ENCODE peak calls at places on chromosomes 11 and 22, in four cellular contexts. X is HCT116, M is K562, B is HepG2. F is an unnamed sample. For H3K9me3, the result is how much of the 10 kb centered on the place peaks cover.

GRCh38 chr11:17979770-17980371 is 33.0 kb downstream of the SERGEF start:
- DNase-seq in X (no peak), M (peak), B (peak), F (peak)

GRCh38 chr11:1487851-1488574 is 1.4 kb upstream of the MOB2 start:
- DNase-seq in X (no peak), M (no peak), B (no peak), F (no peak)

GRCh38 chr11:94922675-94923347 is 50.5 kb downstream of the CWC15 start:
- DNase-seq in X (no peak), M (peak), B (no peak), F (no peak)

GRCh38 chr11:75533843-75534242 is 8.1 kb upstream of the GDPD5 start:
- DNase-seq in X (no peak), M (no peak), B (no peak), F (no peak)

GRCh38 chr22:17113600-17113999 is 7.6 kb downstream of the TMEM121B start:
- DNase-seq in X (no peak), M (no peak), B (no peak), F (no peak)

GRCh38 chr11:87301785-87302540 is 264.2 kb downstream of the TMEM135 start:
- DNase-seq in X (no peak), M (no peak), B (no peak), F (no peak)

GRCh38 chr11:66856496-66857233 is at the start of gene LRFN4:
- DNase-seq in X (no peak), M (peak), B (no peak), F (no peak)

GRCh38 chr11:31720225-31720624 is 90.9 kb downstream of the PAX6 start:
- DNase-seq in X (no peak), M (no peak), B (no peak), F (no peak)

GRCh38 chr22:38271927-38272372 is 860 bp downstream of the TMEM184B start:
- DNase-seq in X (no peak), M (no peak), B (no peak), F (no peak)

GRCh38 chr11:61065955-61066638 is 36.2 kb upstream of the CD5 start:
- DNase-seq in X (no peak), M (no peak), B (no peak), F (no peak)

GRCh38 chr11:126969865-126970479 is 30.6 kb downstream of the KIRREL3 start:
- DNase-seq in X (no peak), M (peak), B (no peak), F (peak)

GRCh38 chr11:12725863-12726666 is 51.8 kb downstream of the TEAD1 start:
- DNase-seq in X (peak), M (peak), B (no peak), F (no peak)

GRCh38 chr11:76622481-76623094 is 48.0 kb downstream of the LRRC32 start:
- DNase-seq in X (no peak), M (no peak), B (no peak), F (no peak)

GRCh38 chr11:9774591-9775392 is 110.9 kb downstream of the SWAP70 start:
- DNase-seq in X (no peak), M (no peak), B (no peak), F (no peak)

GRCh38 chr11:59556115-59556882 is 45.0 kb downstream of the OR4D9 start:
- DNase-seq in X (peak), M (peak), B (peak), F (no peak)

GRCh38 chr11:62400760-62401159 is 18.1 kb upstream of the SCGB1A1 start:
- DNase-seq in X (no peak), M (peak), B (no peak), F (no peak)

GRCh38 chr22:29167032-29167911 is 38.4 kb upstream of the EMID1 start:
- DNase-seq in X (no peak), M (no peak), B (no peak), F (no peak)

GRCh38 chr11:12930850-12931249 is 78.3 kb upstream of the RASSF10 start:
- DNase-seq in X (no peak), M (no peak), B (peak), F (no peak)

GRCh38 chr11:61173456-61173855 is 12.2 kb upstream of the VPS37C start:
- DNase-seq in X (no peak), M (peak), B (peak), F (no peak)

GRCh38 chr22:39960791-39961746 is 872 bp downstream of the TMA7B start:
- DNase-seq in X (no peak), M (peak), B (no peak), F (no peak)

GRCh38 chr11:114553642-114554041 is 6.0 kb downstream of the NXPE1 start:
- DNase-seq in X (no peak), M (no peak), B (no peak), F (no peak)

GRCh38 chr11:8321876-8322275 is 58.2 kb upstream of the LMO1 start:
- DNase-seq in X (no peak), M (no peak), B (no peak), F (no peak)

GRCh38 chr11:69274531-69275016 is 19.4 kb upstream of the MYEOV start:
- DNase-seq in X (no peak), M (no peak), B (no peak), F (no peak)

GRCh38 chr22:22210375-22210774 is 34.2 kb upstream of the VPREB1 start:
- DNase-seq in X (peak), M (no peak), B (no peak), F (peak)

GRCh38 chr11:34349882-34350281 is 7.9 kb downstream of the ABTB2 start:
- DNase-seq in X (no peak), M (no peak), B (no peak), F (no peak)

GRCh38 chr11:97993565-97993964 is 1027.2 kb upstream of the CNTN5 start:
- DNase-seq in X (no peak), M (no peak), B (no peak), F (no peak)

GRCh38 chr11:17415523-17416104 is 27.2 kb upstream of the KCNJ11 start:
- DNase-seq in X (no peak), M (no peak), B (no peak), F (no peak)

GRCh38 chr11:2564588-2565440 is 120.0 kb downstream of the KCNQ1 start:
- DNase-seq in X (no peak), M (no peak), B (no peak), F (no peak)

GRCh38 chr11:9708544-9708943 is 44.7 kb downstream of the SWAP70 start:
- DNase-seq in X (no peak), M (no peak), B (no peak), F (no peak)

GRCh38 chr11:87466228-87466627 is 428.5 kb downstream of the TMEM135 start:
- DNase-seq in X (no peak), M (no peak), B (no peak), F (no peak)

GRCh38 chr11:100752371-100753073 is 65.4 kb downstream of the ARHGAP42 start:
- DNase-seq in X (no peak), M (no peak), B (no peak), F (no peak)

GRCh38 chr11:16572946-16573345 is 165.5 kb upstream of the C11orf58 start:
- DNase-seq in X (no peak), M (no peak), B (peak), F (no peak)

DNA sequence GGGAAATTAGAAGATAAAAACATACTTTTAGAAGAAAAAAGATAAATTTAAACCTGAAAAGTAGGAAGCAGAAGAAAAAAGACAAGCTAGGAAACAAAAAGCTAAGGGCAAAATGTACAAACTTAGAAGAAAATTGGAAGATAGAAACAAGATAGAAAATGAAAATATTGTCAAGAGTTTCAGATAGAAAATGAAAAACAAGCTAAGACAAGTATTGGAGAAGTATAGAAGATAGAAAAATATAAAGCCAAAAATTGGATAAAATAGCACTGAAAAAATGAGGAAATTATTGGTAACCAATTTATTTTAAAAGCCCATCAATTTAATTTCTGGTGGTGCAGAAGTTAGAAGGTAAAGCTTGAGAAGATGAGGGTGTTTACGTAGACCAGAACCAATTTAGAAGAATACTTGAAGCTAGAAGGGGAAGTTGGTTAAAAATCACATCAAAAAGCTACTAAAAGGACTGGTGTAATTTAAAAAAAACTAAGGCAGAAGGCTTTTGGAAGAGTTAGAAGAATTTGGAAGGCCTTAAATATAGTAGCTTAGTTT is 942 bp downstream of the MALAT1 start:
- DNase-seq in X (no peak), M (no peak), B (no peak), F (no peak)
- H3K9me3 ChIP-seq in X (under half), M (under half), B (under half), F (under half)

GRCh38 chr11:48110509-48110766 is 106.2 kb upstream of the OR4B1 start:
- DNase-seq in X (no peak), M (no peak), B (no peak), F (no peak)

GRCh38 chr11:48111941-48112340 is 104.7 kb upstream of the OR4B1 start:
- DNase-seq in X (no peak), M (no peak), B (no peak), F (no peak)

GRCh38 chr11:48107188-48107704 is 109.4 kb upstream of the OR4B1 start:
- DNase-seq in X (no peak), M (no peak), B (no peak), F (no peak)

GRCh38 chr11:48108231-48109045 is 108.2 kb upstream of the OR4B1 start:
- DNase-seq in X (no peak), M (no peak), B (no peak), F (no peak)

GRCh38 chr11:48109046-48109666 is 107.5 kb upstream of the OR4B1 start:
- DNase-seq in X (peak), M (peak), B (peak), F (no peak)
- TF ChIP-seq TCF7L2 in X (no peak), M (no peak), B (no peak), F (no peak)

GRCh38 chr11:111512296-111513239 is at the start of gene BTG4:
- DNase-seq in X (no peak), M (peak), B (no peak), F (no peak)
- TF ChIP-seq CTCF in X (no peak), M (no peak), B (no peak), F (peak)

DNA sequence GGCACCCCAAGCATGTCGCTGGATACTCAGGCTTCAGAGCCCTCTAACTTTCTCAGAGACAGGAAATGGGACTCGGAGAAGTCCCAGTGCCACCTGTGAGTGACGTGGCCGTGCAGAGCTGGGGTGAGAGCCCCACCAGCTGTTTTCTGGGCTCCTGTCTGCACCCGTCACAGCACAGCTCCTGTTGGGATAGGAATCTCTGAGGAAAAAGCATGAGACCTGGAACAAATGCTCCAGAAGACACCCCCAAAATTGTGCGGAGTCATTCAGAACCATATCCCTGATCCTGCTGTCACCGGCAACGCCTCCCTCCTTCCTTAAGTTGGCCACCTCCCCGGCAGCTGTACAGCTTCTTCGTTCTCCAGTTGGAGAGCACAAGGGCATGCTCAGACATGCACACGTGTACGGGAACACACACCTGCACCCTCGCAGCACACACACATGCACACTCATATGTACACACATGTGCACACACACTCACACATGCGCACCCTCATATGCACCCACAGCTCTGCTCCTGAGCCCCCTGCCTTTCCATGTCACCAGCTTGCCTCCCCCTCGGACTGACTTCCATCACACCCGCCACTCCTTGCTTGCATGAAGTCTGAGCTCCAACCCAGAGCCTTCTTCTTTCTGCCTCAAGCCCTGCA is 1430.0 kb downstream of the BRD1 start:
- DNase-seq in X (no peak), M (no peak), B (no peak), F (no peak)
- H3K9me3 ChIP-seq in X (under half), M (under half), B (under half), F (under half)

GRCh38 chr11:47593492-47593933 is 698 bp downstream of the C1QTNF4 start:
- DNase-seq in X (no peak), M (no peak), B (no peak), F (no peak)

GRCh38 chr11:47592276-47592675 is 1.9 kb downstream of the C1QTNF4 start:
- DNase-seq in X (no peak), M (no peak), B (no peak), F (no peak)

GRCh38 chr11:47592970-47593369 is 1.2 kb downstream of the C1QTNF4 start:
- DNase-seq in X (no peak), M (no peak), B (no peak), F (no peak)

GRCh38 chr11:47590026-47590861 is 3.8 kb downstream of the FAM180B start:
- DNase-seq in X (no peak), M (no peak), B (no peak), F (no peak)

GRCh38 chr11:47591764-47592163 is 2.4 kb downstream of the C1QTNF4 start:
- DNase-seq in X (no peak), M (no peak), B (no peak), F (no peak)
- TF ChIP-seq TCF7L2 in X (no peak), M (no peak), B (no peak), F (no peak)

GRCh38 chr22:44080936-44081853 is 57.1 kb downstream of the PARVB start:
- DNase-seq in X (peak), M (peak), B (peak), F (peak)
- TF ChIP-seq CTCF in X (peak), M (peak), B (peak), F (peak)

DNA sequence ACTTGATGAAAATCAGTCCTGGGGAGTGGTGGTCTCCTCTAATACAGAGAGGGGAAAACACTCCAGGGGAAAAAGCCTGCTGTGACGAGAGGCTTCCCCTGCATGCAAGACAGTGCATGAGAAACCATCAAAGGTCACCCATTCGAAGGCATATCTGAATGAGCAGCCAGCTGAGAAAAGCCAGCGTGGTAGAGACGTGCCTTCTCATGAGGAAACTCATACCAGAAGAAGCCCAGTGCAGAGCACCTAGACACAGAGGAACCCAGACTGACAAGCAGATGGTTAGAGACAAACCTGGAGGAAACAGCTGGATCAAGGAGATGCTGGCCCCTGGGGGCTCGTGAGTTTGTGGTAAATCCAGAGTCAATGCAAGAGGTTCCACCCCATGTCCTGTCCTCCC is 534.8 kb downstream of the BRD1 start:
- DNase-seq in X (no peak), M (no peak), B (no peak), F (no peak)
- H3K9me3 ChIP-seq in X (under half), M (under half), B (under half), F (under half)

GRCh38 chr22:26893034-26893710 is 235.8 kb downstream of the MIAT start:
- DNase-seq in X (no peak), M (no peak), B (no peak), F (no peak)
- TF ChIP-seq TCF7L2 in X (no peak), M (no peak), B (no peak), F (no peak)

DNA sequence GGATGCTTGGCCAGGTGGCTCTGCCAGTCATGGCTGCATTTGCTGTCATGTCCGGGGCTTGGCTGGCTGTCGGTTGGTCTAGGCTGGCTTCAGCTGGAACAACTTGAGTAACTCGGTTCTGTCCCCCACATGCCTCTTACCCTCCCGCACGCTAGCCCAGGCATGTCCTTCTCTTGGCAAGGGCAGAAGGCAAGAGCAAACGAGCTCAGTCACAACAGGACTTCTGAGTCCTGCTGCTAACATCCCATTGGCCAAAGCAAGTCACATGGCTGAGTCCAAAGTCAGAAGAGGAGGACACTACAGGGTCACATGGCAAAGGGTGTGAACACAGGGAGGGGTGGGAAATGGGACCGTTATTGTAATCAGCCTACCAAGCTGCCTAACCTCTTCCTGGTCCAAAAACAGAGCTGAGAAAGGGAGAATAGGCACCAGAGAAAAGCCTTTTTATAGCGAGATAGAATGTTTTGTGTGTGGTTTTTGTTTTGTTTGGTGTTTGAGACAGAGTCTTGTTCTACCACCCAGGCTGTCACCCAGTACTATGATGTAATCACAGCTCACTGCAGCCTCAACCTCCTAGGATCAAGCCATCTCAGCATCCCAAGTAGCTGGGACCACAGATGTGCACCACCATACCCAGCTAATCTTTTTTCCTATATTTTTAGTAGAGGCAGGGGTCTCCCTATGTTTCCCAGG is 81.9 kb downstream of the MN1 start:
- DNase-seq in X (no peak), M (peak), B (peak), F (no peak)
- TF ChIP-seq CTCF in X (no peak), M (no peak), B (no peak), F (no peak)

F was measured in Panc1.